ENCODE peak calls at places on chromosomes 11 and 22, in five cellular contexts. Y, R, K, U and S are unnamed samples.

GRCh38 chr11:88489030-88489429 is 151.5 kb upstream of the CTSC start:
- DNase-seq in U (no peak), K (no peak), R (no peak), Y (no peak), S (no peak)

GRCh38 chr11:116701297-116701801 is 71.4 kb downstream of the BUD13 start:
- DNase-seq in R (no peak), K (no peak), Y (no peak), U (no peak), S (no peak)

GRCh38 chr11:14308114-14308896 is 50.7 kb downstream of the RRAS2 start:
- DNase-seq in R (no peak), K (no peak), U (peak; percentile 45), Y (no peak), S (no peak)

GRCh38 chr11:76768091-76769047 is 14.8 kb upstream of the TSKU start:
- DNase-seq in Y (no peak), K (peak; percentile 71), U (no peak), R (peak; percentile 46), S (no peak)

GRCh38 chr11:67489203-67489859 is 6.5 kb downstream of the AIP start:
- DNase-seq in U (no peak), Y (no peak), K (no peak), R (no peak), S (no peak)

GRCh38 chr22:40024201-40025061 is 29.7 kb downstream of the FAM83F start:
- DNase-seq in R (peak; percentile 62), Y (peak; percentile 73), K (peak; percentile 57), U (peak; percentile 84), S (peak; percentile 86)

GRCh38 chr22:28394711-28395110 is 284.9 kb downstream of the TTC28 start:
- DNase-seq in K (no peak), U (no peak), Y (no peak), R (no peak), S (no peak)

GRCh38 chr11:129766858-129767604 is 48.6 kb upstream of the TMEM45B start:
- DNase-seq in R (no peak), U (peak; percentile 19), K (no peak), Y (no peak), S (peak; percentile 67)

GRCh38 chr11:106697058-106697457 is 321.2 kb downstream of the GUCY1A2 start:
- DNase-seq in Y (no peak), U (no peak), R (no peak), K (no peak), S (no peak)

GRCh38 chr22:47167056-47167455 is 404.6 kb downstream of the TBC1D22A start:
- DNase-seq in R (peak; percentile 5), K (no peak), Y (no peak), U (no peak), S (no peak)